ENCODE peak calls at places on chromosomes 5 and 9, in six cellular contexts. X is occipital lobe; L is CD4-positive, alpha-beta memory T cell; W is stimulated activated CD8-positive, alpha-beta memory T cell treated with anti-CD3 and anti-CD28 coated beads, Interleukin-2, amount 100 ng/mL, for 1 hour; A is ELF-1; Z is anterior cingulate cortex. U is an unnamed sample.

GRCh38 chr9:3746296-3747275 is 220.8 kb upstream of the RFX3 start:
- DNase-seq in Z (peak; percentile 1), X (no peak), L (no peak), A (no peak), W (no peak), U (no peak)

GRCh38 chr9:16912197-16912596 is 41.7 kb upstream of the BNC2 start:
- DNase-seq in X (no peak), A (no peak), L (no peak), W (no peak), Z (no peak), U (no peak)

GRCh38 chr5:80206282-80206681 is 49.6 kb downstream of the SERINC5 start:
- DNase-seq in W (no peak), A (no peak), X (no peak), Z (no peak), L (no peak), U (no peak)

GRCh38 chr9:36298566-36298965 is 40.3 kb upstream of the GNE start:
- DNase-seq in A (no peak), X (no peak), L (no peak), Z (no peak), W (no peak), U (no peak)

GRCh38 chr9:81798606-81799005 is 109.3 kb upstream of the TLE1 start:
- DNase-seq in X (no peak), A (no peak), W (no peak), Z (no peak), L (no peak), U (no peak)

GRCh38 chr5:154860123-154860522 is 1.7 kb downstream of the CNOT8 start:
- DNase-seq in L (no peak), W (no peak), A (peak; percentile 53), X (no peak), Z (no peak), U (no peak)

GRCh38 chr5:150192462-150192861 is 2.6 kb downstream of the SLC6A7 start:
- DNase-seq in Z (no peak), X (no peak), A (no peak), W (no peak), L (no peak), U (no peak)

GRCh38 chr9:129964901-129965734 is 77.9 kb downstream of the FNBP1 start:
- DNase-seq in W (no peak), X (no peak), A (no peak), L (no peak), Z (no peak), U (no peak)

GRCh38 chr5:155631116-155631515 is 617.6 kb downstream of the KIF4B start:
- DNase-seq in Z (no peak), A (no peak), X (no peak), L (no peak), W (no peak), U (no peak)

GRCh38 chr5:102889033-102889432 is 133.9 kb downstream of the PAM start:
- DNase-seq in A (no peak), L (no peak), X (no peak), Z (no peak), W (no peak), U (no peak)